ENCODE peak calls at places on chromosomes 5 and 9, in five cellular contexts. Z is astrocyte of the spinal cord, E is adrenal gland, Q is stomach, H is body of pancreas. B is an unnamed sample.
A peak's percentile ranks its signal among the peaks of the same experiment; 100 is the strongest.

GRCh38 chr5:11791777-11792176 is 112.5 kb downstream of the CTNND2 start:
- DNase-seq in Z (no peak), E (no peak), Q (peak; percentile 30), H (peak; percentile 70), B (no peak)

GRCh38 chr9:5557606-5558587 is 47.6 kb downstream of the PDCD1LG2 start:
- DNase-seq in Z (peak; percentile 12), E (no peak), Q (no peak), H (no peak), B (peak; percentile 83)

GRCh38 chr9:36191290-36191645 is 547 bp downstream of the CLTA start:
- DNase-seq in Z (no peak), E (peak; percentile 47), Q (peak; percentile 35), H (no peak), B (peak; percentile 28)

GRCh38 chr9:124559871-124560270 is 52.7 kb upstream of the NR5A1 start:
- DNase-seq in Z (peak; percentile 64), E (no peak), Q (no peak), H (no peak), B (no peak)

GRCh38 chr5:14505310-14506140 is 76.1 kb upstream of the OTULINL start:
- DNase-seq in Z (no peak), E (no peak), Q (no peak), H (no peak), B (no peak)

GRCh38 chr9:7974335-7975005 is 174.9 kb upstream of the DMAC1 start:
- DNase-seq in Z (no peak), E (no peak), Q (no peak), H (no peak), B (no peak)

GRCh38 chr5:62681117-62681850 is 102.7 kb downstream of the LRRC70 start:
- DNase-seq in Z (no peak), E (no peak), Q (no peak), H (no peak), B (no peak)

GRCh38 chr9:109440797-109441287 is 57.3 kb downstream of the PTPN3 start:
- DNase-seq in Z (peak; percentile 88), E (peak; percentile 74), Q (peak; percentile 53), H (peak; percentile 75), B (peak; percentile 89)

GRCh38 chr5:172540099-172540870 is 86.0 kb upstream of the SH3PXD2B start:
- DNase-seq in Z (no peak), E (no peak), Q (no peak), H (no peak), B (no peak)

GRCh38 chr9:134055981-134056461 is 11.8 kb downstream of the BRD3 start:
- DNase-seq in Z (peak; percentile 79), E (peak; percentile 95), Q (peak; percentile 89), H (peak; percentile 94), B (peak; percentile 90)

GRCh38 chr9:37430841-37431597 is 8.5 kb downstream of the GRHPR start:
- DNase-seq in Z (peak; percentile 35), E (peak; percentile 45), Q (no peak), H (no peak), B (no peak)

GRCh38 chr5:172235132-172235780 is 41.3 kb downstream of the EFCAB9 start:
- DNase-seq in Z (peak; percentile 8), E (no peak), Q (no peak), H (no peak), B (peak; percentile 64)

GRCh38 chr5:91125916-91126315 is 257.2 kb downstream of the ARRDC3 start:
- DNase-seq in Z (no peak), E (no peak), Q (no peak), H (no peak), B (peak; percentile 23)

GRCh38 chr9:88645172-88645868 is 110.3 kb downstream of the NXNL2 start:
- DNase-seq in Z (peak; percentile 28), E (no peak), Q (no peak), H (no peak), B (peak; percentile 58)

GRCh38 chr5:96655506-96655905 is 6.7 kb upstream of the CAST start:
- DNase-seq in Z (peak; percentile 43), E (no peak), Q (no peak), H (no peak), B (peak; percentile 46)

GRCh38 chr9:75956161-75956560 is 65.7 kb downstream of the PCSK5 start:
- DNase-seq in Z (no peak), E (no peak), Q (no peak), H (no peak), B (no peak)

GRCh38 chr5:170693701-170694100 is 89.8 kb upstream of the GABRP start:
- DNase-seq in Z (no peak), E (no peak), Q (no peak), H (no peak), B (no peak)

GRCh38 chr5:140828402-140828737 is 610 bp downstream of the PCDHA6 start:
- DNase-seq in Z (no peak), E (no peak), Q (no peak), H (no peak), B (no peak)

GRCh38 chr9:113349434-113350337 is at the start of gene BSPRY:
- DNase-seq in Z (no peak), E (no peak), Q (peak; percentile 66), H (peak; percentile 70), B (no peak)

GRCh38 chr5:143577554-143577953 is 174.1 kb upstream of the NR3C1 start:
- DNase-seq in Z (no peak), E (no peak), Q (no peak), H (no peak), B (peak; percentile 76)

GRCh38 chr9:97132865-97133264 is 93.9 kb upstream of the CTSV start:
- DNase-seq in Z (no peak), E (no peak), Q (no peak), H (no peak), B (no peak)

GRCh38 chr9:88390371-88390990 is 2.2 kb downstream of the SPIN1 start:
- DNase-seq in Z (no peak), E (no peak), Q (no peak), H (no peak), B (peak; percentile 80)

DNA sequence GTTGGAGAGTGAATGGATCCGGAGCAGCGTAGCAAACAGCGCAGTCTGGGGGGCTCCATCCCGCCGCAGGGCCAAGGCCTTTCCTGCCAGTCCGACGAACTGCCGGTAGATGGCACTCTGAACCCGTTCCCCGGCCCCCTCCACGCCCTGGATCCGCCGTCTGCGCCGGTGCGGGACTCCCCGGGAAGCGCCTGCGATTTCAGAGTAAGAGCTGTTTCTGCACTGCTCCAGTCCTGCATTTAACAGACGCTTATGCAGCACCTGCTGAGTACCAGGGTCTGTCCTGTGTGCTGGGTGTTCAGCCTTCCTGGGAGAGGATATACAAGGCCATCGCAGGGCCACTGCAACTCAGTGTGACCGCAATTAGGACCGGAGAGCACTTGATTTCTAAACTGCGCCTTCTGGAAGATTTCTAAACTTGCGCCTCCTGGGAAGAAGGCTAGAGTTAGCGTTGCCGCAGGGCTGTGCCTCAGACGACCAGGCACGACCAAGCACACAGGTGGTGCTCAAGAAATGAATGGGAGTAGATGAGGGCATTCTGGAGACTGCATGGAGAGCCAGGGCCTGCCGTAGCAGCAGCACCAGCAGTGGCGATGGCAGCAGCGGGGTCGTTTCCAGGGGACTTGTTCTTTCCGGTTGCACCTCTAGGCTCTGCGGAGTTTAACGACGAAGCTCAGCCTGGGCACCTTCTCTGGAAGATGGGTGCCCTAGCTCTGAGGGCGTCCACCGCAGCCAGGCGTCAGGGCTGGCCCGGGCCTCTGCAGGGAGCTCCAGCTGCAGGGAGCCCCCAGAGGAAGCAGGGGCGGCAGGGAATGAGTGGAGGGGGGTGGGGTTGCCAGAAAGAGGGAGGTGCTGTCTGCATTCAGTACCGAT is 14.3 kb upstream of the TIFAB start:
- DNase-seq in Z (peak; percentile 66), E (peak; percentile 79), Q (peak; percentile 80), H (peak; percentile 70), B (peak; percentile 67)
- TF ChIP-seq CTCF in Z (peak; percentile 89), E (peak; percentile 90), Q (no peak), H (peak; percentile 79), B (peak; percentile 94)

GRCh38 chr9:1701113-1701512 is 314.0 kb upstream of the SMARCA2 start:
- DNase-seq in Z (no peak), E (no peak), Q (no peak), H (no peak), B (no peak)
- TF ChIP-seq CTCF in Z (no peak), E (no peak), Q (no peak), H (no peak), B (no peak)

GRCh38 chr5:59178071-59178470 is 595.2 kb downstream of the RAB3C start:
- DNase-seq in Z (no peak), E (no peak), Q (no peak), H (no peak), B (no peak)

GRCh38 chr5:59177644-59178043 is 594.8 kb downstream of the RAB3C start:
- DNase-seq in Z (no peak), E (no peak), Q (no peak), H (no peak), B (no peak)

GRCh38 chr5:59173568-59173967 is 590.7 kb downstream of the RAB3C start:
- DNase-seq in Z (peak; percentile 9), E (no peak), Q (no peak), H (no peak), B (no peak)

GRCh38 chr5:59171131-59171530 is 588.3 kb downstream of the RAB3C start:
- DNase-seq in Z (no peak), E (no peak), Q (no peak), H (no peak), B (no peak)

GRCh38 chr5:59174248-59174844 is 591.5 kb downstream of the RAB3C start:
- DNase-seq in Z (peak; percentile 85), E (peak; percentile 42), Q (no peak), H (peak; percentile 22), B (peak; percentile 86)
- TF ChIP-seq CTCF in Z (peak; percentile 95), E (peak; percentile 64), Q (no peak), H (peak; percentile 63), B (peak; percentile 92)

GRCh38 chr9:127805620-127806019 is 2.9 kb downstream of the FPGS start:
- DNase-seq in Z (no peak), E (no peak), Q (no peak), H (peak; percentile 43), B (no peak)
- TF ChIP-seq CTCF in Z (peak; percentile 38), E (no peak), Q (no peak), H (no peak), B (peak; percentile 48)

GRCh38 chr5:113040672-113041071 is 64.1 kb downstream of the DCP2 start:
- DNase-seq in Z (no peak), E (no peak), Q (no peak), H (no peak), B (no peak)

GRCh38 chr5:113047234-113047633 is 70.6 kb downstream of the DCP2 start:
- DNase-seq in Z (peak; percentile 37), E (peak; percentile 7), Q (no peak), H (no peak), B (peak; percentile 46)

GRCh38 chr5:113044776-113045175 is 68.2 kb downstream of the DCP2 start:
- DNase-seq in Z (no peak), E (no peak), Q (no peak), H (no peak), B (no peak)

GRCh38 chr5:113042491-113043243 is 66.1 kb downstream of the DCP2 start:
- DNase-seq in Z (no peak), E (no peak), Q (no peak), H (no peak), B (no peak)

GRCh38 chr5:113043491-113043931 is 66.9 kb downstream of the DCP2 start:
- DNase-seq in Z (peak; percentile 35), E (peak; percentile 50), Q (no peak), H (peak; percentile 34), B (no peak)
- TF ChIP-seq CTCF in Z (peak; percentile 42), E (peak; percentile 22), Q (no peak), H (no peak), B (no peak)

GRCh38 chr5:158943569-158943968 is 156.1 kb downstream of the EBF1 start:
- DNase-seq in Z (no peak), E (no peak), Q (no peak), H (no peak), B (no peak)
- TF ChIP-seq CTCF in Z (no peak), E (no peak), Q (no peak), H (no peak), B (no peak)